ENCODE peak calls at places on chromosomes 12 and 14, in seven cellular contexts. R is activated CD8-positive, alpha-beta memory T cell treated with anti-CD3 and anti-CD28 coated beads, Interleukin-2, amount 50 U/mL, for 4 hours; F is T follicular helper cell; Q is neural crest cell; P is lower lobe of right lung; L is HFFc6; T is nephron progenitor cell. J is an unnamed sample.

GRCh38 chr14:75519826-75520692 is 2.2 kb upstream of the BATF start:
- DNase-seq in L (peak), T (no peak), R (no peak), P (no peak), F (no peak), Q (no peak), J (no peak)

GRCh38 chr14:92687681-92688433 is 60.6 kb downstream of the LGMN start:
- DNase-seq in Q (no peak), P (peak), F (no peak), L (no peak), T (peak), R (no peak), J (peak)

GRCh38 chr12:65835256-65835655 is 11.0 kb downstream of the HMGA2 start:
- DNase-seq in Q (no peak), F (no peak), R (no peak), P (no peak), T (no peak), L (no peak), J (no peak)

GRCh38 chr12:81216739-81217138 is 138.9 kb downstream of the ACSS3 start:
- DNase-seq in P (no peak), Q (no peak), L (no peak), R (no peak), T (no peak), F (no peak), J (no peak)

GRCh38 chr12:55499231-55499630 is 7.1 kb downstream of the OR6C68 start:
- DNase-seq in F (no peak), P (no peak), L (no peak), R (no peak), Q (no peak), T (no peak), J (no peak)

GRCh38 chr14:104818714-104819161 is 17.8 kb downstream of the ZBTB42 start:
- DNase-seq in Q (no peak), L (no peak), F (no peak), T (no peak), P (no peak), R (no peak), J (no peak)

GRCh38 chr14:33375781-33376180 is 437.1 kb downstream of the NPAS3 start:
- DNase-seq in T (no peak), F (no peak), R (no peak), Q (no peak), L (no peak), P (no peak), J (no peak)

GRCh38 chr12:131897875-131898274 is 3.5 kb downstream of the ULK1 start:
- DNase-seq in P (no peak), Q (no peak), F (no peak), T (no peak), R (no peak), L (no peak), J (no peak)

GRCh38 chr14:71423481-71423880 is 508.7 kb upstream of the RGS6 start:
- DNase-seq in L (no peak), P (no peak), F (no peak), Q (no peak), R (no peak), T (no peak), J (no peak)

GRCh38 chr14:80942158-80942738 is 710 bp upstream of the CEP128 start:
- DNase-seq in L (no peak), Q (no peak), R (no peak), F (no peak), T (no peak), P (no peak), J (no peak)

GRCh38 chr14:80164991-80165390 is 46.3 kb downstream of the DIO2 start:
- DNase-seq in Q (no peak), R (no peak), L (peak), F (no peak), P (no peak), T (no peak), J (no peak)

GRCh38 chr14:101813171-101813759 is 51.8 kb downstream of the PPP2R5C start:
- DNase-seq in L (no peak), F (no peak), R (no peak), Q (no peak), P (no peak), T (no peak), J (no peak)

GRCh38 chr12:42868291-42868690 is 278.7 kb upstream of the PRICKLE1 start:
- DNase-seq in L (no peak), F (no peak), P (no peak), T (no peak), Q (no peak), R (no peak), J (no peak)

GRCh38 chr14:72736791-72737559 is 156.9 kb downstream of the DPF3 start:
- DNase-seq in F (no peak), Q (no peak), R (no peak), L (no peak), T (no peak), P (no peak), J (no peak)

GRCh38 chr12:89880695-89881350 is 172.2 kb upstream of the ATP2B1 start:
- DNase-seq in R (peak), F (peak), L (no peak), P (no peak), Q (no peak), T (no peak), J (no peak)

GRCh38 chr14:105153739-105154475 is 14.7 kb downstream of the JAG2 start:
- DNase-seq in Q (no peak), R (no peak), P (no peak), F (no peak), T (no peak), L (no peak), J (no peak)

GRCh38 chr12:12716151-12716844 is 870 bp upstream of the CDKN1B start:
- DNase-seq in R (no peak), F (no peak), T (no peak), L (no peak), Q (no peak), P (no peak), J (no peak)

GRCh38 chr14:63496837-63497400 is 46.3 kb downstream of the PPP2R5E start:
- DNase-seq in F (no peak), R (no peak), T (no peak), L (no peak), Q (no peak), P (no peak), J (no peak)

GRCh38 chr14:65433646-65434045 is 21.1 kb downstream of the FUT8 start:
- DNase-seq in T (no peak), L (no peak), R (no peak), F (no peak), Q (no peak), P (no peak), J (no peak)

GRCh38 chr12:100401660-100402059 is 44.8 kb downstream of the SLC17A8 start:
- DNase-seq in F (no peak), Q (no peak), L (no peak), T (no peak), R (no peak), P (no peak), J (no peak)

GRCh38 chr12:53950441-53950781 is 4.3 kb upstream of the HOXC12 start:
- DNase-seq in Q (no peak), R (no peak), T (no peak), F (no peak), P (no peak), L (no peak), J (no peak)

GRCh38 chr12:25423355-25423754 is 129.7 kb downstream of the LMNTD1 start:
- DNase-seq in F (no peak), P (no peak), R (no peak), Q (no peak), T (no peak), L (no peak), J (no peak)

GRCh38 chr14:68468437-68469207 is 324.2 kb downstream of the ZFP36L1 start:
- DNase-seq in Q (no peak), F (no peak), T (no peak), L (peak), R (peak), P (no peak), J (no peak)

GRCh38 chr12:76428117-76428516 is 79.9 kb upstream of the BBS10 start:
- DNase-seq in T (no peak), P (no peak), L (no peak), F (no peak), Q (no peak), R (no peak), J (no peak)

GRCh38 chr14:100712490-100712889 is 14.2 kb upstream of the DLK1 start:
- DNase-seq in L (no peak), Q (no peak), P (no peak), T (no peak), F (no peak), R (no peak), J (no peak)

GRCh38 chr12:109052415-109053323 is at the start of gene USP30:
- DNase-seq in L (peak), Q (peak), P (peak), T (peak), R (peak), F (peak), J (peak)

GRCh38 chr12:121499929-121500793 is 80.7 kb downstream of the KDM2B start:
- DNase-seq in Q (peak), F (peak), R (peak), T (peak), P (peak), L (peak), J (peak)